ENCODE peak calls at places on chromosomes 3 and 15, in nine cellular contexts. E, K, C, G, Z, Q, F, A and B are unnamed samples.

GRCh38 chr3:129324855-129325254 is 46.2 kb downstream of the HMCES start:
- DNase-seq in E (no peak), K (no peak), C (no peak), G (no peak), Z (no peak), Q (no peak), F (no peak), A (no peak), B (no peak)

GRCh38 chr3:194310060-194310481 is 41.1 kb downstream of the CPN2 start:
- DNase-seq in E (no peak), K (no peak), C (no peak), G (no peak), Z (no peak), Q (no peak), F (no peak), A (no peak), B (no peak)

GRCh38 chr3:99670556-99670950 is 32.2 kb downstream of the COL8A1 start:
- DNase-seq in E (no peak), K (no peak), C (no peak), G (no peak), Z (no peak), Q (no peak), F (no peak), A (no peak), B (no peak)

GRCh38 chr3:197394464-197395321 is 96.3 kb upstream of the DLG1 start:
- DNase-seq in E (peak; percentile 80), K (no peak), C (no peak), G (peak; percentile 99), Z (no peak), Q (no peak), F (peak; percentile 98), A (peak; percentile 100), B (no peak)

GRCh38 chr3:102230057-102230456 is 204.8 kb upstream of the ZPLD1 start:
- DNase-seq in E (no peak), K (no peak), C (no peak), G (no peak), Z (no peak), Q (no peak), F (no peak), A (no peak), B (no peak)

GRCh38 chr3:177679568-177680441 is 482.5 kb upstream of the TBL1XR1 start:
- DNase-seq in E (peak; percentile 27), K (no peak), C (no peak), G (peak; percentile 48), Z (no peak), Q (peak; percentile 21), F (peak; percentile 88), A (peak; percentile 90), B (no peak)

GRCh38 chr3:172203522-172204258 is 164.3 kb downstream of the FNDC3B start:
- DNase-seq in E (no peak), K (peak; percentile 79), C (peak; percentile 17), G (no peak), Z (no peak), Q (no peak), F (peak; percentile 38), A (peak; percentile 67), B (no peak)

GRCh38 chr3:99845999-99846398 is 28.3 kb downstream of the CMSS1 start:
- DNase-seq in E (no peak), K (no peak), C (no peak), G (no peak), Z (no peak), Q (no peak), F (no peak), A (no peak), B (no peak)

GRCh38 chr3:135982922-135983581 is 17.5 kb downstream of the PPP2R3A start:
- DNase-seq in E (no peak), K (no peak), C (no peak), G (peak; percentile 83), Z (no peak), Q (no peak), F (no peak), A (peak; percentile 64), B (no peak)

GRCh38 chr15:60005352-60006202 is 1.5 kb downstream of the FOXB1 start:
- DNase-seq in E (peak; percentile 21), K (no peak), C (no peak), G (no peak), Z (peak; percentile 30), Q (peak; percentile 61), F (no peak), A (no peak), B (no peak)

GRCh38 chr3:122794779-122795673 is at the start of gene SLC49A4:
- DNase-seq in E (peak; percentile 95), K (peak; percentile 79), C (peak; percentile 70), G (peak; percentile 65), Z (peak; percentile 86), Q (peak; percentile 89), F (peak; percentile 81), A (peak; percentile 66), B (peak; percentile 82)

GRCh38 chr3:13099707-13100106 is 26.5 kb upstream of the IQSEC1 start:
- DNase-seq in E (no peak), K (no peak), C (no peak), G (no peak), Z (no peak), Q (no peak), F (no peak), A (no peak), B (no peak)

GRCh38 chr15:27679621-27680521 is 419.2 kb downstream of the OCA2 start:
- DNase-seq in E (no peak), K (no peak), C (peak; percentile 10), G (no peak), Z (no peak), Q (peak; percentile 16), F (no peak), A (peak; percentile 47), B (no peak)

GRCh38 chr15:80906159-80906775 is 83.4 kb downstream of the MESD start:
- DNase-seq in E (no peak), K (peak; percentile 26), C (no peak), G (peak; percentile 67), Z (no peak), Q (peak; percentile 25), F (no peak), A (peak; percentile 50), B (no peak)

GRCh38 chr15:48447657-48448056 is 116.4 kb downstream of the DUT start:
- DNase-seq in E (no peak), K (no peak), C (no peak), G (peak; percentile 82), Z (no peak), Q (no peak), F (no peak), A (peak; percentile 88), B (no peak)

GRCh38 chr3:48472923-48473616 is 26.5 kb downstream of the ATRIP start:
- DNase-seq in E (peak; percentile 93), K (peak; percentile 92), C (peak; percentile 84), G (peak; percentile 91), Z (peak; percentile 92), Q (peak; percentile 92), F (peak; percentile 94), A (peak; percentile 88), B (peak; percentile 88)

GRCh38 chr15:96896766-96897165 is 566.3 kb downstream of the NR2F2 start:
- DNase-seq in E (no peak), K (no peak), C (no peak), G (no peak), Z (no peak), Q (no peak), F (no peak), A (no peak), B (no peak)

GRCh38 chr3:124928333-124929202 is 6.0 kb downstream of the MUC13 start:
- DNase-seq in E (peak; percentile 41), K (peak; percentile 73), C (peak; percentile 67), G (peak; percentile 74), Z (peak; percentile 63), Q (peak; percentile 63), F (peak; percentile 80), A (peak; percentile 61), B (no peak)

DNA sequence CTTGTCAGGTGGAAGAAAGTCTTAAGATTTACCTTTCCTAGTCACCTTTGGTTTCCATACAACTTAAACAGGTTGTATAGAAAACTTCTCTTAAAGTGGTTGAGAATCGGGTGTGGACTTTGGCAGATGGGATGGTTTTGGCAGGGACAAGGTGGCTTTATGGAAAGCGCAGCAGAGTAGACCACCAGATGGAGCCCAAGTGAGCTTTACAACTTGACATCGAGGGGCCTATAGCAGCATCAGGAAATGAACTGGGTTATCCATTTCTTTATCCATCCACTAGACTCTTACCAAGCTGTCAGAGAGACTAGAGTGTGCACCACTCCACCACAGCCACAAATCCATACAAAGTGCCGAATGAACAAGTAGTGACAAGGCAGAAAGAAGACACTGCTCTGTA is 85.3 kb upstream of the MBNL1 start:
- DNase-seq in E (no peak), K (peak; percentile 62), C (peak; percentile 15), G (peak; percentile 44), Z (peak; percentile 36), Q (peak; percentile 28), F (peak; percentile 63), A (no peak), B (no peak)
- TF ChIP-seq CTCF in E (peak; percentile 62), K (peak; percentile 49), C (peak; percentile 55), G (peak; percentile 44), Z (peak; percentile 33), Q (peak; percentile 48), F (peak; percentile 49), A (peak; percentile 25), B (no peak)

GRCh38 chr15:51887887-51888592 is 58.6 kb downstream of the TMOD3 start:
- DNase-seq in E (no peak), K (peak; percentile 87), C (no peak), G (no peak), Z (no peak), Q (no peak), F (no peak), A (no peak), B (no peak)
- TF ChIP-seq CTCF in E (no peak), K (no peak), C (no peak), G (no peak), Z (no peak), Q (no peak), F (no peak), A (no peak), B (no peak)

DNA sequence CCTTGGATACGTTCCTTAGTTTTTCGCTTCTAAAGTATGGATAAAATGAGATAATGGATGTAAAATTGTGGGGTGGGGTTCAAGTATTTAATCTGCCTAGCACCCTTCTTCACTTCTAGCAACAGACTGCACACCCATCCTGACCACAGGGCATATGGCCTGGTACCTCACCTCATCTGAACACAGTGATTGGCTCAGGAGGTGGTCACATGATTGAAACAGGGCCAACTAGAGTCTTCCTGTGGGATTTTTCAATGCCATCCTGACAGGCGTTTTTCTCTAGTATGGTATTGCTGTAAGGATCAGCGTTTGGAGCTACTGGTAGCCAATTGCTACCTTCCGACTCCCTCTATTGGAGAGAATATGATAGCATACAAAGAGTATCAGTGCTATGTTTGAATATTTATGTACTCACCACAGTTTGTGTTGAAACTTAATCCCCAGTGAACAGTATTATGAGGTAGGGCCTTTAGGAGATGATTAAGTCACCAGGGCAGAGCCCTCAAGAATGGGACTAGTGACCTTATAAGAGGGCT is 172.2 kb downstream of the PPM1L start:
- DNase-seq in E (no peak), K (peak; percentile 7), C (no peak), G (no peak), Z (no peak), Q (no peak), F (peak; percentile 3), A (no peak), B (no peak)
- TF ChIP-seq CTCF in E (peak; percentile 44), K (no peak), C (no peak), G (peak; percentile 4), Z (no peak), Q (no peak), F (no peak), A (no peak), B (no peak)

DNA sequence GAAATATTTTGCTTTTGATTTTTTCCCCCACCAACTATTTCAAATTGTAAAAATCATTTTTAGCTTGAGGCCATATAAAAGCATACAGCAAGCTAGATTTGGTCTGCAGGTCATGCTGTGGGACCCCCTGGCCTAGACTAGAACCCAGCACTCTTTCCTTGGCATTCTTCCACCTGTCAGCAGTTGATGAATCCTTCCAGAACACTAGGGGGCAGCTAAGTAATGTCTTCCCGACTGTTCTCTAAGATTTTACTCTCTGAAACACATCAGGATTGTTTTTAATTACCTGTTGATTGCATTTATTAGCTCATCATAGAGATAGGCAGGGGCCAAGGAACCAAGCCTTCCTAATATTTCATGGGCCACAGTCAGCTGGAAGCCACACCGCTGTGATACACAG is 174.5 kb downstream of the CACNA1D start:
- DNase-seq in E (peak; percentile 29), K (no peak), C (no peak), G (no peak), Z (no peak), Q (no peak), F (peak; percentile 16), A (no peak), B (no peak)
- TF ChIP-seq CTCF in E (peak; percentile 48), K (no peak), C (peak; percentile 39), G (peak; percentile 21), Z (peak; percentile 36), Q (peak; percentile 25), F (peak; percentile 51), A (peak; percentile 37), B (no peak)